ENCODE peak calls at places on chromosomes 5 and 9, in seven cellular contexts. One of them, this sample, is unnamed.

GRCh38 chr9:130239741-130240241 is 25.8 kb upstream of the HMCN2 start:
- DNase-seq in coronary artery: no peak
- DNase-seq in HepG2: no peak
- DNase-seq in fibroblast of the aortic adventitia: no peak
- DNase-seq in fibroblast of pulmonary artery: no peak
- DNase-seq in HCT116: no peak
- DNase-seq in A549: no peak
- DNase-seq in this sample: no peak

GRCh38 chr9:92734931-92735906 is 29.4 kb downstream of the BICD2 start:
- DNase-seq in coronary artery: peak
- DNase-seq in HepG2: no peak
- DNase-seq in fibroblast of the aortic adventitia: no peak
- DNase-seq in fibroblast of pulmonary artery: no peak
- DNase-seq in HCT116: no peak
- DNase-seq in A549: no peak
- DNase-seq in this sample: no peak

GRCh38 chr9:84668204-84669007 is 1.1 kb upstream of the NTRK2 start:
- DNase-seq in coronary artery: peak
- DNase-seq in HepG2: no peak
- DNase-seq in fibroblast of the aortic adventitia: peak
- DNase-seq in fibroblast of pulmonary artery: peak
- DNase-seq in HCT116: peak
- DNase-seq in A549: peak
- DNase-seq in this sample: peak

GRCh38 chr9:114516913-114517312 is 11.6 kb upstream of the WHRN start:
- DNase-seq in coronary artery: no peak
- DNase-seq in HepG2: no peak
- DNase-seq in fibroblast of the aortic adventitia: no peak
- DNase-seq in fibroblast of pulmonary artery: peak
- DNase-seq in HCT116: no peak
- DNase-seq in A549: no peak
- DNase-seq in this sample: peak

GRCh38 chr9:123225374-123225813 is 43.0 kb downstream of the STRBP start:
- DNase-seq in coronary artery: no peak
- DNase-seq in HepG2: peak
- DNase-seq in fibroblast of the aortic adventitia: peak
- DNase-seq in fibroblast of pulmonary artery: peak
- DNase-seq in HCT116: peak
- DNase-seq in A549: peak
- DNase-seq in this sample: peak

GRCh38 chr5:172984244-172984953 is 828 bp downstream of the ATP6V0E1 start:
- DNase-seq in coronary artery: peak
- DNase-seq in HepG2: peak
- DNase-seq in fibroblast of the aortic adventitia: peak
- DNase-seq in fibroblast of pulmonary artery: peak
- DNase-seq in HCT116: peak
- DNase-seq in A549: peak
- DNase-seq in this sample: peak

GRCh38 chr5:139776856-139777255 is 18.8 kb upstream of the PSD2 start:
- DNase-seq in coronary artery: no peak
- DNase-seq in HepG2: no peak
- DNase-seq in fibroblast of the aortic adventitia: no peak
- DNase-seq in fibroblast of pulmonary artery: no peak
- DNase-seq in HCT116: no peak
- DNase-seq in A549: no peak
- DNase-seq in this sample: no peak

GRCh38 chr9:33263131-33263935 is 1.2 kb downstream of the BAG1 start:
- DNase-seq in coronary artery: no peak
- DNase-seq in HepG2: peak
- DNase-seq in fibroblast of the aortic adventitia: peak
- DNase-seq in fibroblast of pulmonary artery: peak
- DNase-seq in HCT116: no peak
- DNase-seq in A549: no peak
- DNase-seq in this sample: peak

GRCh38 chr5:140220698-140221064 is 45.7 kb downstream of the CYSTM1 start:
- DNase-seq in coronary artery: no peak
- DNase-seq in HepG2: no peak
- DNase-seq in fibroblast of the aortic adventitia: no peak
- DNase-seq in fibroblast of pulmonary artery: no peak
- DNase-seq in HCT116: no peak
- DNase-seq in A549: no peak
- DNase-seq in this sample: peak

GRCh38 chr9:22440841-22441240 is 5.8 kb upstream of the DMRTA1 start:
- DNase-seq in coronary artery: no peak
- DNase-seq in HepG2: no peak
- DNase-seq in fibroblast of the aortic adventitia: no peak
- DNase-seq in fibroblast of pulmonary artery: no peak
- DNase-seq in HCT116: no peak
- DNase-seq in A549: no peak
- DNase-seq in this sample: no peak

GRCh38 chr5:87190687-87191086 is 77.0 kb upstream of the RASA1 start:
- DNase-seq in coronary artery: no peak
- DNase-seq in HepG2: no peak
- DNase-seq in fibroblast of the aortic adventitia: no peak
- DNase-seq in fibroblast of pulmonary artery: no peak
- DNase-seq in HCT116: no peak
- DNase-seq in A549: no peak
- DNase-seq in this sample: no peak

GRCh38 chr5:51829691-51830090 is 446.4 kb downstream of the ISL1 start:
- DNase-seq in coronary artery: no peak
- DNase-seq in HepG2: no peak
- DNase-seq in fibroblast of the aortic adventitia: no peak
- DNase-seq in fibroblast of pulmonary artery: no peak
- DNase-seq in HCT116: no peak
- DNase-seq in A549: no peak
- DNase-seq in this sample: peak

GRCh38 chr5:77972545-77973252 is 196.6 kb upstream of the TBCA start:
- DNase-seq in coronary artery: no peak
- DNase-seq in HepG2: no peak
- DNase-seq in fibroblast of the aortic adventitia: no peak
- DNase-seq in fibroblast of pulmonary artery: no peak
- DNase-seq in HCT116: no peak
- DNase-seq in A549: no peak
- DNase-seq in this sample: no peak
- H3K4me3 ChIP-seq in coronary artery: peak
- H3K4me3 ChIP-seq in HepG2: no peak
- H3K4me3 ChIP-seq in fibroblast of the aortic adventitia: peak
- H3K4me3 ChIP-seq in fibroblast of pulmonary artery: no peak
- H3K4me3 ChIP-seq in HCT116: no peak
- H3K4me3 ChIP-seq in A549: no peak
- H3K4me3 ChIP-seq in this sample: peak

GRCh38 chr9:97573482-97574073 is 59.6 kb downstream of the TSTD2 start:
- DNase-seq in coronary artery: peak
- DNase-seq in HepG2: peak
- DNase-seq in fibroblast of the aortic adventitia: no peak
- DNase-seq in fibroblast of pulmonary artery: no peak
- DNase-seq in HCT116: peak
- DNase-seq in A549: no peak
- DNase-seq in this sample: no peak

GRCh38 chr9:97577051-97577450 is 56.1 kb downstream of the TSTD2 start:
- DNase-seq in coronary artery: no peak
- DNase-seq in HepG2: no peak
- DNase-seq in fibroblast of the aortic adventitia: no peak
- DNase-seq in fibroblast of pulmonary artery: no peak
- DNase-seq in HCT116: no peak
- DNase-seq in A549: no peak
- DNase-seq in this sample: no peak

GRCh38 chr9:97572892-97573365 is 60.2 kb downstream of the TSTD2 start:
- DNase-seq in coronary artery: peak
- DNase-seq in HepG2: no peak
- DNase-seq in fibroblast of the aortic adventitia: no peak
- DNase-seq in fibroblast of pulmonary artery: no peak
- DNase-seq in HCT116: no peak
- DNase-seq in A549: no peak
- DNase-seq in this sample: no peak

GRCh38 chr9:97578846-97579245 is 54.3 kb downstream of the TSTD2 start:
- DNase-seq in coronary artery: no peak
- DNase-seq in HepG2: no peak
- DNase-seq in fibroblast of the aortic adventitia: no peak
- DNase-seq in fibroblast of pulmonary artery: no peak
- DNase-seq in HCT116: no peak
- DNase-seq in A549: no peak
- DNase-seq in this sample: no peak

DNA sequence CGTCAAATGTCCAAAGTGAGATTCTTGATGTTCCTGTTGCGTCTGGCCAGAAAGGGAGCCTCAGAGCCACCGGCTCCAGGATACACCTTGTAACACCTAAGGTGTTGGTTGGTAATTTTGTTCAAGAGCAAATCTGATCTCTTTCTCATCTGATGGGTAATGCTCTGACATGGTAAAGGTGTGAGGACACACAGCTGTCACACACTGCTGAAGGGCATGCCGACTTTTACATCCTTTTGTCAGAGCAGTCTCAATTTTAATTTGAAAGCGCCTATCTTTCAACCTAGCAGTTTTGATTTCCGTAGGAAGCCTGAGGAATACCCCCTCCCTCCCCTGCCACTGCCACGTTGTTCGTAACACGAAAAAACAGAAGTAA is 57.5 kb downstream of the TSTD2 start:
- DNase-seq in coronary artery: no peak
- DNase-seq in HepG2: no peak
- DNase-seq in fibroblast of the aortic adventitia: no peak
- DNase-seq in fibroblast of pulmonary artery: no peak
- DNase-seq in HCT116: no peak
- DNase-seq in A549: no peak
- DNase-seq in this sample: no peak
- H3K4me3 ChIP-seq in coronary artery: peak
- H3K4me3 ChIP-seq in HepG2: no peak
- H3K4me3 ChIP-seq in fibroblast of the aortic adventitia: no peak
- H3K4me3 ChIP-seq in fibroblast of pulmonary artery: no peak
- H3K4me3 ChIP-seq in HCT116: no peak
- H3K4me3 ChIP-seq in A549: no peak
- H3K4me3 ChIP-seq in this sample: no peak

DNA sequence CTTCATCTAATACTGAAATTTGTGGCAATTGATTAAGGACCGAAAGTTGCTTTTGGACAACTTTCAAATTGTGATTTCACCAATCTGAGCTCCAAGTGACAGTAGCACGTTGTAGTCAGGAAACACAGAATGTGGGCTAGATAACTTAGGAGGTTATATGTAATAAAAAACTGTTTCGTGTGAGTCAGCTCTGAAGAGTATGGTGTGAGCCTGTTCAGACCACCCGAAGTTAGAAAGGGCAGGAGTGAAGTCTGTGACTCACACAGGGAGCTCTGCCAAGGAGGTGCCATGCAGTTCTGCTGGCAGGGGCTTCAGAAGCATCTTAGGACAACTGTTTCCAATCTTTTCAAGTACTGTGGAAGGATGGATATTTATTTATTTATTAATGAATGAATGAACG is 16.4 kb upstream of the ZBTB34 start:
- DNase-seq in coronary artery: no peak
- DNase-seq in HepG2: no peak
- DNase-seq in fibroblast of the aortic adventitia: peak
- DNase-seq in fibroblast of pulmonary artery: peak
- DNase-seq in HCT116: no peak
- DNase-seq in A549: no peak
- DNase-seq in this sample: peak
- H3K4me3 ChIP-seq in coronary artery: no peak
- H3K4me3 ChIP-seq in HepG2: no peak
- H3K4me3 ChIP-seq in fibroblast of the aortic adventitia: no peak
- H3K4me3 ChIP-seq in fibroblast of pulmonary artery: no peak
- H3K4me3 ChIP-seq in HCT116: no peak
- H3K4me3 ChIP-seq in A549: no peak
- H3K4me3 ChIP-seq in this sample: no peak

GRCh38 chr5:32711693-32712462 is 757 bp downstream of the NPR3 start:
- DNase-seq in coronary artery: no peak
- DNase-seq in HepG2: no peak
- DNase-seq in fibroblast of the aortic adventitia: peak
- DNase-seq in fibroblast of pulmonary artery: no peak
- DNase-seq in HCT116: no peak
- DNase-seq in A549: peak
- DNase-seq in this sample: peak

GRCh38 chr5:32710859-32711692 is at the start of gene NPR3:
- DNase-seq in coronary artery: no peak
- DNase-seq in HepG2: no peak
- DNase-seq in fibroblast of the aortic adventitia: peak
- DNase-seq in fibroblast of pulmonary artery: peak
- DNase-seq in HCT116: no peak
- DNase-seq in A549: peak
- DNase-seq in this sample: peak

GRCh38 chr5:32714836-32715235 is 3.7 kb downstream of the NPR3 start:
- DNase-seq in coronary artery: no peak
- DNase-seq in HepG2: no peak
- DNase-seq in fibroblast of the aortic adventitia: peak
- DNase-seq in fibroblast of pulmonary artery: no peak
- DNase-seq in HCT116: no peak
- DNase-seq in A549: no peak
- DNase-seq in this sample: peak

GRCh38 chr5:32712463-32713395 is 1.6 kb downstream of the NPR3 start:
- DNase-seq in coronary artery: no peak
- DNase-seq in HepG2: no peak
- DNase-seq in fibroblast of the aortic adventitia: peak
- DNase-seq in fibroblast of pulmonary artery: no peak
- DNase-seq in HCT116: no peak
- DNase-seq in A549: no peak
- DNase-seq in this sample: peak

DNA sequence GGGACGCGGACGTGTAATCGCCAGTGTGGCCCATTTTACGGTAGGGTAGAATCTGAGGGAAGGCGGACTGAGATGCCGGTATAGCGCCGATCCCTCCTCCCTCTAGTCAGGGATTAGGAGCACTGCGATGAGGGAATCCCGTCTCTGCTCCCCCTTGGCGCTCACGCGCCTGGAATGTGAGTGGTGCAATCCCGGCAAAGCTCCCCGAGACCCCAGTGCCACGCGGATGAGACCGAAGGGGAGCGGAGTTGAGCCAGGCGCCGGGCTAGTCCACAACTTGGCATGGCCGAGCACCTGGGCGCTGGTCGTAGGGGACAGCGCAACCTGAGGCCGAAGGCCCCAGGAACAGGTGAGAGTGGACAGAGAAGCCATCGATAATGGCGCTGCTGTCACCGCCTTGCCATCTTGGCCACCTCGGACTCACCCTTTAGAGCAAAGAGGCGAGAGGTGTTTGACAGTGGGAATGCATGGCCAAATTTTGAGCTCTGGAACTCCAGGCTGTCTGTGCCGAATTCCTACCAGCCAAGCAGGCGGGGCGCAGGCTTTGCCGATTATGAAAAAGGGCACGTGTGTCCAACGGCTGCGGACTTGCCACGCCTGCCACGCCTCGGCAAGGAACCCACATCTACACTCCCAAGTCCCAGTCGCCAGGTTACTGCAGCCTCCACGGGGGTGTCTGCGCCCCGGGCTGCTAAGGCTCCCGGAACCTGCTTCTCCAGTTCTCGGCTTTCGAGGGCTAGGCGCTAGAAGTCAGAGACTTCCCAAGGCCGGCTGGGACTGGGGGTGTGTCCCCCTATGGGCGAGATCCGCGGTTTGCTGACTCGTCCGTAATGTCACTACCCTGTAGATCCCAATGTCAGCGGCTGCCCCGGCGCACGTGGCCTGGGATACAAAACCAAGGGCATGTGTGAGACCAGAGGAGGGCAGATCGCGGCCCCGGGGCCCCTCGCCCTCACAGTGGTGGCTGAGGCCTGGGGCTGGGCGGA is 2.6 kb downstream of the NPR3 start:
- DNase-seq in coronary artery: no peak
- DNase-seq in HepG2: no peak
- DNase-seq in fibroblast of the aortic adventitia: peak
- DNase-seq in fibroblast of pulmonary artery: no peak
- DNase-seq in HCT116: no peak
- DNase-seq in A549: no peak
- DNase-seq in this sample: peak
- H3K4me3 ChIP-seq in coronary artery: peak
- H3K4me3 ChIP-seq in HepG2: no peak
- H3K4me3 ChIP-seq in fibroblast of the aortic adventitia: peak
- H3K4me3 ChIP-seq in fibroblast of pulmonary artery: peak
- H3K4me3 ChIP-seq in HCT116: no peak
- H3K4me3 ChIP-seq in A549: no peak
- H3K4me3 ChIP-seq in this sample: peak